ENCODE peak calls at places on chromosomes 11 and 22, in four cellular contexts. One of them, this sample, is unnamed.
A peak's percentile ranks its signal among the peaks of the same experiment; 100 is the strongest.

GRCh38 chr11:62603771-62604170 is 2.1 kb upstream of the MTA2 start:
- DNase-seq in K562: no peak
- DNase-seq in HL-60: no peak
- DNase-seq in GM12878: no peak
- DNase-seq in this sample: no peak

GRCh38 chr11:44033411-44033850 is 14.3 kb upstream of the ACCSL start:
- DNase-seq in K562: no peak
- DNase-seq in HL-60: no peak
- DNase-seq in GM12878: no peak
- DNase-seq in this sample: no peak

GRCh38 chr11:16295592-16295991 is 60.8 kb downstream of the SOX6 start:
- DNase-seq in K562: no peak
- DNase-seq in HL-60: no peak
- DNase-seq in GM12878: no peak
- DNase-seq in this sample: no peak

GRCh38 chr22:20520093-20520511 is 12.7 kb downstream of the MED15 start:
- DNase-seq in K562: no peak
- DNase-seq in HL-60: no peak
- DNase-seq in GM12878: no peak
- DNase-seq in this sample: no peak

GRCh38 chr11:21514298-21514697 is 678.6 kb upstream of the ANO5 start:
- DNase-seq in K562: no peak
- DNase-seq in HL-60: no peak
- DNase-seq in GM12878: no peak
- DNase-seq in this sample: no peak

GRCh38 chr22:22818861-22819855 is 68.5 kb upstream of the IGLL5 start:
- DNase-seq in K562: no peak
- DNase-seq in HL-60: no peak
- DNase-seq in GM12878: peak; percentile 47
- DNase-seq in this sample: peak; percentile 54

GRCh38 chr11:7759010-7759409 is 37.7 kb downstream of the OR5P2 start:
- DNase-seq in K562: no peak
- DNase-seq in HL-60: no peak
- DNase-seq in GM12878: peak; percentile 30
- DNase-seq in this sample: no peak

GRCh38 chr11:14022251-14022650 is 59.7 kb downstream of the SPON1 start:
- DNase-seq in K562: no peak
- DNase-seq in HL-60: no peak
- DNase-seq in GM12878: no peak
- DNase-seq in this sample: no peak

GRCh38 chr22:28910575-28911278 is 27.4 kb downstream of the ZNRF3 start:
- DNase-seq in K562: no peak
- DNase-seq in HL-60: no peak
- DNase-seq in GM12878: no peak
- DNase-seq in this sample: no peak

GRCh38 chr11:6124245-6124644 is 16.8 kb downstream of the OR56B4 start:
- DNase-seq in K562: no peak
- DNase-seq in HL-60: no peak
- DNase-seq in GM12878: no peak
- DNase-seq in this sample: no peak

GRCh38 chr11:61893981-61894380 is 2.6 kb upstream of the FADS3 start:
- DNase-seq in K562: no peak
- DNase-seq in HL-60: no peak
- DNase-seq in GM12878: no peak
- DNase-seq in this sample: no peak

GRCh38 chr11:92687724-92688123 is 281.7 kb upstream of the MTNR1B start:
- DNase-seq in K562: no peak
- DNase-seq in HL-60: no peak
- DNase-seq in GM12878: no peak
- DNase-seq in this sample: no peak

GRCh38 chr11:76263657-76264056 is 57.4 kb upstream of the WNT11 start:
- DNase-seq in K562: no peak
- DNase-seq in HL-60: no peak
- DNase-seq in GM12878: no peak
- DNase-seq in this sample: no peak

GRCh38 chr11:62402226-62402625 is 16.6 kb upstream of the SCGB1A1 start:
- DNase-seq in K562: no peak
- DNase-seq in HL-60: peak; percentile 78
- DNase-seq in GM12878: no peak
- DNase-seq in this sample: no peak

GRCh38 chr11:76371170-76371569 is 9.8 kb downstream of the THAP12 start:
- DNase-seq in K562: peak; percentile 36
- DNase-seq in HL-60: no peak
- DNase-seq in GM12878: peak; percentile 37
- DNase-seq in this sample: no peak

GRCh38 chr22:20232781-20233180 is 35.3 kb downstream of the RTN4R start:
- DNase-seq in K562: no peak
- DNase-seq in HL-60: no peak
- DNase-seq in GM12878: no peak
- DNase-seq in this sample: no peak

GRCh38 chr22:24005201-24005600 is at the start of gene GSTT4:
- DNase-seq in K562: no peak
- DNase-seq in HL-60: no peak
- DNase-seq in GM12878: no peak
- DNase-seq in this sample: no peak

GRCh38 chr11:50188040-50188439 is 155.4 kb downstream of the OR4C45 start:
- DNase-seq in K562: no peak
- DNase-seq in HL-60: no peak
- DNase-seq in GM12878: no peak
- DNase-seq in this sample: no peak

GRCh38 chr11:33779849-33780528 is 5.7 kb upstream of the FBXO3 start:
- DNase-seq in K562: no peak
- DNase-seq in HL-60: no peak
- DNase-seq in GM12878: no peak
- DNase-seq in this sample: no peak

GRCh38 chr11:19232910-19233503 is 7.7 kb downstream of the E2F8 start:
- DNase-seq in K562: no peak
- DNase-seq in HL-60: no peak
- DNase-seq in GM12878: no peak
- DNase-seq in this sample: no peak

GRCh38 chr11:67507242-67507890 is 596 bp downstream of the CDK2AP2 start:
- DNase-seq in K562: peak; percentile 39
- DNase-seq in HL-60: no peak
- DNase-seq in GM12878: no peak
- DNase-seq in this sample: no peak

GRCh38 chr11:96339704-96340554 is 3.1 kb downstream of the MAML2 start:
- DNase-seq in K562: no peak
- DNase-seq in HL-60: no peak
- DNase-seq in GM12878: no peak
- DNase-seq in this sample: no peak

GRCh38 chr22:27504360-27504759 is 297.2 kb downstream of the MN1 start:
- DNase-seq in K562: no peak
- DNase-seq in HL-60: no peak
- DNase-seq in GM12878: no peak
- DNase-seq in this sample: no peak

GRCh38 chr11:94895451-94895850 is 77.9 kb downstream of the CWC15 start:
- DNase-seq in K562: no peak
- DNase-seq in HL-60: no peak
- DNase-seq in GM12878: no peak
- DNase-seq in this sample: no peak

GRCh38 chr11:12213920-12214319 is 103.5 kb downstream of the MICAL2 start:
- DNase-seq in K562: no peak
- DNase-seq in HL-60: no peak
- DNase-seq in GM12878: no peak
- DNase-seq in this sample: no peak

GRCh38 chr11:118912742-118913410 is 12.8 kb downstream of the BCL9L start:
- DNase-seq in K562: no peak
- DNase-seq in HL-60: no peak
- DNase-seq in GM12878: peak; percentile 43
- DNase-seq in this sample: no peak

GRCh38 chr11:69694781-69695180 is 9.0 kb downstream of the FGF19 start:
- DNase-seq in K562: no peak
- DNase-seq in HL-60: no peak
- DNase-seq in GM12878: no peak
- DNase-seq in this sample: no peak

GRCh38 chr11:111777094-111778046 is 11.2 kb upstream of the PPP2R1B start:
- DNase-seq in K562: peak; percentile 67
- DNase-seq in HL-60: peak; percentile 44
- DNase-seq in GM12878: peak; percentile 52
- DNase-seq in this sample: no peak

GRCh38 chr11:134032501-134033091 is 36.3 kb upstream of the JAM3 start:
- DNase-seq in K562: no peak
- DNase-seq in HL-60: no peak
- DNase-seq in GM12878: no peak
- DNase-seq in this sample: no peak
- TF ChIP-seq SPI1 in K562: no peak
- TF ChIP-seq SPI1 in HL-60: no peak
- TF ChIP-seq SPI1 in GM12878: no peak
- TF ChIP-seq SPI1 in this sample: no peak

DNA sequence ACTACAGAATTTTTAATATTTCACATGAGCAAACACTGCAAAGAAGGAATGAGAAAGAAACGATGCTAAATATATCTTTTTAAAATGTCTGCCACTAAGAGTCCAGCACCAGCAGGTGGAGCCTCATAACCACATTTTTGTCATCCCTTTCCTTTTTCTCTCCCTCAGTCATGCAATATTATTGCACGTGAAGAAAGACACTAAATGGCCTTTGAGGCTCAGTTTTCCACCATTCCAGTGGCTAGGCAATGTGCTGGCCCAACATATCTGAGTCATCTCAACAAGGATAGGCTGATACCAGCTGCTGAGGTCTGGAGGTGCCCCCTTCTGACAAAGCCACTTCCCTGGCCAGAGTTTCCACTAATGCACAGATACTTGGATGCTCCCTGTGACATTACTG is 1.8 kb downstream of the ALKBH8 start:
- DNase-seq in K562: peak; percentile 45
- DNase-seq in HL-60: peak; percentile 47
- DNase-seq in GM12878: no peak
- DNase-seq in this sample: no peak
- TF ChIP-seq SPI1 in K562: no peak
- TF ChIP-seq SPI1 in HL-60: no peak
- TF ChIP-seq SPI1 in GM12878: no peak
- TF ChIP-seq SPI1 in this sample: no peak

GRCh38 chr22:50660306-50660705 is 12.3 kb upstream of the SHANK3 start:
- DNase-seq in K562: no peak
- DNase-seq in HL-60: no peak
- DNase-seq in GM12878: no peak
- DNase-seq in this sample: no peak
- TF ChIP-seq SPI1 in K562: no peak
- TF ChIP-seq SPI1 in HL-60: no peak
- TF ChIP-seq SPI1 in GM12878: no peak
- TF ChIP-seq SPI1 in this sample: no peak

GRCh38 chr22:18033204-18033998 is 9.0 kb upstream of the MICAL3 start:
- DNase-seq in K562: no peak
- DNase-seq in HL-60: no peak
- DNase-seq in GM12878: no peak
- DNase-seq in this sample: no peak
- TF ChIP-seq SPI1 in K562: no peak
- TF ChIP-seq SPI1 in HL-60: no peak
- TF ChIP-seq SPI1 in GM12878: no peak
- TF ChIP-seq SPI1 in this sample: no peak

DNA sequence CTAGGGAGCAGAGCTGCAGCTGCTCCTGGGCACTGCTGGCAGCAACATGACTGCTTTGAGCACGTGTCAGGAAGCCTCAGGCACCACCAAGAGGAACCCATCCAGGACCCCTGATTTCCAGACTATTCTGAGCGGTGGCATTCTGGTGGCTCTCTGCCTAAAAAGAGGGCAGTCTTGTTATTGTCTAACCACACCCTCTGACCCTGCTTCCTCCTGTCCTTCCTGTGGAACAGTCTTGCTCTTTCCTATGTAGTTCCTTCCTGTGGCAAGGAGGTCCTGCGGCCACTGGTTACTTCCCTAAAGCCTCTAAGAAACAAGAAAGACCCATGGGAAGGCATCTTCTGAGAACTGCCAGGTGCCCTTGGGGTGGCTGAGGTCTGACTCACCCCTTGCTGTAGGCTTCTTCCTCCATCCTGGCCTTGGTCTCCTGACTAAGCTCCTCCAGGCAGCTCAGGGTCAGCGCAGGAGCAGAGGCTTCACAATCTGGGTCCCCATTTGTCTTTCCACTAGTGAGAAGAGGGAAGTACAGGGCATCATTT is 13.1 kb upstream of the LYVE1 start:
- DNase-seq in K562: peak; percentile 43
- DNase-seq in HL-60: peak; percentile 93
- DNase-seq in GM12878: no peak
- DNase-seq in this sample: no peak
- TF ChIP-seq SPI1 in K562: no peak
- TF ChIP-seq SPI1 in HL-60: peak; percentile 59
- TF ChIP-seq SPI1 in GM12878: no peak
- TF ChIP-seq SPI1 in this sample: no peak